ENCODE peak calls at places on chromosomes 11 and 22, in ten cellular contexts. L is left ventricle myocardium inferior, I is OCI-LY7, O is RWPE1, Q is progenitor cell of endocrine pancreas, E is Calu3, T is epithelial cell of esophagus, N is AG09309, J is WTC11, S is vagina. R is an unnamed sample.

GRCh38 chr11:122883682-122883981 is 1.1 kb downstream of the JHY start:
- DNase-seq in L (no peak), I (no peak), O (no peak), Q (no peak), E (no peak), T (no peak), N (peak; percentile 73), J (no peak), S (no peak), R (no peak)

GRCh38 chr22:22691716-22692701 is 47.6 kb downstream of the GGTLC2 start:
- DNase-seq in L (no peak), I (peak; percentile 85), O (no peak), Q (no peak), E (peak; percentile 28), T (peak; percentile 17), N (no peak), J (no peak), S (no peak), R (no peak)

GRCh38 chr11:8059571-8060011 is 21.4 kb upstream of the TUB start:
- DNase-seq in L (no peak), I (no peak), O (no peak), Q (no peak), E (no peak), T (no peak), N (no peak), J (no peak), S (peak; percentile 79), R (peak; percentile 34)

GRCh38 chr22:28030442-28030841 is 111.4 kb upstream of the PITPNB start:
- DNase-seq in L (no peak), I (no peak), O (no peak), Q (no peak), E (no peak), T (no peak), N (no peak), J (no peak), S (no peak), R (no peak)

GRCh38 chr11:45021001-45021400 is 70.3 kb upstream of the TP53I11 start:
- DNase-seq in L (no peak), I (peak; percentile 34), O (no peak), Q (no peak), E (no peak), T (no peak), N (no peak), J (no peak), S (no peak), R (no peak)

GRCh38 chr11:64500176-64501013 is 90.6 kb upstream of the SLC22A12 start:
- DNase-seq in L (no peak), I (no peak), O (no peak), Q (no peak), E (no peak), T (no peak), N (no peak), J (no peak), S (no peak), R (no peak)

GRCh38 chr11:61581931-61582330 is 1.1 kb upstream of the SYT7 start:
- DNase-seq in L (no peak), I (no peak), O (no peak), Q (no peak), E (no peak), T (no peak), N (no peak), J (no peak), S (no peak), R (no peak)

GRCh38 chr11:19959697-19960096 is 200.6 kb downstream of the DBX1 start:
- DNase-seq in L (no peak), I (no peak), O (no peak), Q (no peak), E (no peak), T (peak; percentile 44), N (no peak), J (no peak), S (no peak), R (no peak)

GRCh38 chr11:133443361-133443760 is 88.9 kb downstream of the OPCML start:
- DNase-seq in L (no peak), I (no peak), O (no peak), Q (no peak), E (no peak), T (peak; percentile 55), N (no peak), J (no peak), S (no peak), R (no peak)

GRCh38 chr11:75867778-75868374 is 52.9 kb downstream of the UVRAG start:
- DNase-seq in L (no peak), I (peak; percentile 76), O (peak; percentile 50), Q (no peak), E (peak; percentile 48), T (peak; percentile 61), N (peak; percentile 16), J (no peak), S (no peak), R (no peak)

GRCh38 chr11:86696004-86696403 is 23.6 kb upstream of the ME3 start:
- DNase-seq in L (no peak), I (no peak), O (peak; percentile 91), Q (no peak), E (no peak), T (peak; percentile 94), N (peak; percentile 81), J (no peak), S (no peak), R (no peak)

GRCh38 chr11:85955531-85955930 is 100.3 kb downstream of the CCDC83 start:
- DNase-seq in L (no peak), I (no peak), O (no peak), Q (no peak), E (no peak), T (no peak), N (no peak), J (no peak), S (no peak), R (no peak)

GRCh38 chr11:103608566-103608965 is 427.9 kb upstream of the DDI1 start:
- DNase-seq in L (no peak), I (no peak), O (no peak), Q (no peak), E (no peak), T (peak; percentile 42), N (no peak), J (no peak), S (no peak), R (no peak)

GRCh38 chr11:103610435-103610834 is 426.0 kb upstream of the DDI1 start:
- DNase-seq in L (no peak), I (no peak), O (no peak), Q (no peak), E (no peak), T (no peak), N (no peak), J (no peak), S (no peak), R (no peak)

GRCh38 chr11:103604310-103604709 is 432.1 kb upstream of the DDI1 start:
- DNase-seq in L (no peak), I (no peak), O (no peak), Q (no peak), E (no peak), T (no peak), N (no peak), J (no peak), S (no peak), R (no peak)

DNA sequence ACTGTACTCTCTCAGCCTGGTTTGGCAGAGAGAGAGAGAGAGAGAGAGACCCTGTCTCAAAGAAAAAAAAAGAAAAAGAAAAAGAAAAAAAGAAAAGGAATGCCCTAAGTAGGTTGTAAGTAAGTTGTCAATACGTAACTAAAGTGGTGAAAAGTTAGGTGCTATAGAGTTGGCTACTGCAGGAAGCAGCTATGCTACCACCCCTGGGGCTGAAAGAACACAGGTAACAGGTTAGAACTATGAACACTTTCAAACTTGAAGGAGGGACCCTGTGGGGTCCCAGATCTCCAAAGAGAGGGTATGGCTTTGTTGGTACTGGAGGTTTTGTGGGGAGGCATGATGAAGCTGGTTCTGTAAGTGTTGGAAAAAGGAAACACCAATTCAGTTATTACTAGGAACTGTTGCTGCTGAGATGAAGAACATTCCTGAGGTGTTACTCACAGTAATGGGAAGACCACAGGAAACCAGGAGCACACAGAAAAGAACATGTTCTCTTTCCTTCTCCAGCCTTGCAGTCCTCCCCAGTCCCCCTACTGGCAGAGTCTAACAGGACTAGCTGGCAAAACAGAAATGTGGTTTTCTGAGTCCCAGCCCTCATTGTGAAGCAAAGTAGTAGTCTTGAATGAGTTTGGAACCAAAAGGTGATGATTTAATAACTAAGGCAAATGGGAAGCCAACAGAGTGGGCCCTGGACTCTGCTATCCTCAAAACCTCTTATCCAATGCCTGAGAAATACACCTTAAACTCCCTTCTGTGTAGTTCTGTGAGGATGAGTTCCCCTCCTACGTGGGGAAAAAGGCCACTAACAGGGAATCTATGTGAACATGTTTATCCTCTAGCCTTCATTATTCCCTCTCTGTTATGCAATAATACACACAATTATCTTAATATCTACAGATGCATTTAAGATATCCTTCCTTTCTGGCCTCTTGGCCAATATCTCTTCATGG is 427.0 kb upstream of the DDI1 start:
- DNase-seq in L (no peak), I (no peak), O (peak; percentile 87), Q (no peak), E (peak; percentile 50), T (peak; percentile 86), N (peak; percentile 85), J (peak; percentile 32), S (no peak), R (no peak)
- TF ChIP-seq CTCF in L (peak; percentile 35), I (peak; percentile 37), O (peak; percentile 44), Q (peak; percentile 26), E (peak; percentile 46), T (peak; percentile 68), N (peak; percentile 84), J (no peak), S (no peak), R (no peak)

GRCh38 chr11:120079750-120080610 is 57.9 kb downstream of the TRIM29 start:
- DNase-seq in L (peak; percentile 19), I (peak; percentile 15), O (no peak), Q (no peak), E (no peak), T (no peak), N (no peak), J (peak; percentile 68), S (no peak), R (no peak)
- TF ChIP-seq CTCF in L (peak; percentile 78), I (peak; percentile 72), O (peak; percentile 47), Q (no peak), E (peak; percentile 13), T (peak; percentile 54), N (peak; percentile 65), J (peak; percentile 81), S (no peak), R (peak; percentile 22)

DNA sequence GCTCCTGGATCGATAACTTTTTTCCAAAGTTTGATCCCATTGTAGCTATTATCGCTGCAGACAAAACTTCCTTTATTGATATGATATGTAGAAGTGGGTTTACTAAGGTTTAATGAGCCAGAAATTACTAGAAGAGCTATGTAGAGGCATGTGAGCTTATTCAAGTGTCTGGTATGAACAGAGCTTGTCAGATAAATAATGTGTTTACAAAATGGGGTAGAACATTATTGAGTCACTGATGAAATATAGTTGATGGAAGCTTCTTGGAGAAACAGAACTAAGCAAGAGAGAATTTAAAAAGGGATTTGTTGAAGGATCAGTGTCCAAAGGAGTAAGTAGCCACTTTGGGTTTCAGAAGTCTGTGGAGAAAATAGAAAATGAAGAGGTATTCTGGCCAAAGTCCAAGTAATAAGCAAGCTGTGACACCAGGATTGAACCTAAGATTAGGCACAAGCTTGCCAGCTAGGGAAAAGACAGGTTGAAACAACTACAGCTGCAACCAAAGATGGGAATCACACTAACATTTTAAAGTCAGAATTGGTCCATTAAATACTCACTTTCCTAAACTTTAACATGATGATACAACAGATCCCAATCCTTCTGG is 104.3 kb downstream of the MAML2 start:
- DNase-seq in L (no peak), I (no peak), O (no peak), Q (no peak), E (no peak), T (peak; percentile 64), N (no peak), J (no peak), S (no peak), R (no peak)
- TF ChIP-seq CTCF in L (no peak), I (no peak), O (no peak), Q (no peak), E (no peak), T (no peak), N (no peak), J (no peak), S (no peak), R (no peak)

GRCh38 chr11:59102259-59102765 is 4.7 kb upstream of the FAM111B start:
- DNase-seq in L (peak; percentile 25), I (peak; percentile 94), O (peak; percentile 10), Q (peak; percentile 47), E (peak; percentile 73), T (peak; percentile 62), N (no peak), J (peak; percentile 86), S (no peak), R (peak; percentile 20)
- TF ChIP-seq CTCF in L (peak; percentile 24), I (peak; percentile 69), O (peak; percentile 39), Q (peak; percentile 42), E (no peak), T (peak; percentile 42), N (peak; percentile 39), J (no peak), S (no peak), R (no peak)